ENCODE peak calls at places on chromosomes 3 and 15, in eight cellular contexts. B is astrocyte of the spinal cord, I is GM23248, U is uterus, G is PC-3, H is fibroblast of lung, S is HepG2, F is RWPE2. P is an unnamed sample.

GRCh38 chr3:73148653-73149052 is 87.2 kb downstream of the EBLN2 start:
- DNase-seq in U (no peak), I (peak), F (no peak), B (no peak), G (no peak), H (no peak), S (peak), P (no peak)

GRCh38 chr15:25022233-25022632 is 67.4 kb downstream of the SNRPN start:
- DNase-seq in U (no peak), I (peak), G (peak), F (no peak), S (no peak), H (peak), B (peak), P (peak)

GRCh38 chr3:169541528-169541927 is 122.0 kb downstream of the MECOM start:
- DNase-seq in I (no peak), U (no peak), S (no peak), H (no peak), G (no peak), F (no peak), B (no peak), P (no peak)

GRCh38 chr3:117553461-117553860 is 843.9 kb downstream of the TUSC7 start:
- DNase-seq in G (peak), H (peak), I (peak), S (no peak), U (no peak), B (peak), F (no peak), P (peak)

GRCh38 chr3:41630708-41631107 is 331.2 kb downstream of the ULK4 start:
- DNase-seq in G (no peak), H (no peak), I (no peak), B (no peak), U (no peak), S (peak), F (no peak), P (no peak)

GRCh38 chr3:184740509-184741258 is 28.8 kb upstream of the MAGEF1 start:
- DNase-seq in G (peak), U (peak), I (peak), S (no peak), H (peak), B (peak), F (peak), P (peak)

GRCh38 chr3:23710555-23710954 is 95.2 kb upstream of the UBE2E1 start:
- DNase-seq in I (no peak), U (peak), S (no peak), B (peak), H (peak), F (no peak), G (no peak), P (peak)

GRCh38 chr3:17023006-17023664 is 138.4 kb downstream of the PLCL2 start:
- DNase-seq in U (no peak), G (no peak), F (no peak), S (no peak), B (peak), I (no peak), H (no peak), P (peak)

GRCh38 chr3:100401674-100402036 is 316 bp downstream of the LNP1 start:
- DNase-seq in B (no peak), G (peak), F (no peak), I (peak), U (peak), S (no peak), H (peak), P (peak)

GRCh38 chr3:11154036-11154952 is at the start of gene HRH1:
- DNase-seq in G (peak), I (peak), F (no peak), H (no peak), U (peak), B (peak), S (no peak), P (no peak)

GRCh38 chr3:16214366-16214765 is 39.9 kb downstream of the GALNT15 start:
- DNase-seq in G (no peak), I (no peak), U (no peak), H (no peak), F (no peak), B (no peak), S (no peak), P (no peak)

GRCh38 chr15:27671794-27672438 is 427.2 kb downstream of the OCA2 start:
- DNase-seq in I (no peak), B (no peak), U (no peak), S (no peak), F (no peak), G (no peak), H (no peak), P (no peak)

GRCh38 chr3:194879126-194879887 is 193.6 kb downstream of the FAM43A start:
- DNase-seq in F (no peak), I (no peak), G (no peak), S (no peak), B (no peak), H (no peak), U (no peak), P (no peak)

GRCh38 chr15:85289677-85290365 is 90.6 kb upstream of the AKAP13 start:
- DNase-seq in H (peak), F (no peak), S (peak), B (peak), U (no peak), I (peak), G (peak), P (peak)

GRCh38 chr15:56052389-56053045 is 59.1 kb upstream of the NEDD4 start:
- DNase-seq in B (peak), S (peak), F (no peak), H (peak), I (peak), U (no peak), G (peak), P (peak)

GRCh38 chr15:96171271-96171739 is 159.2 kb upstream of the NR2F2 start:
- DNase-seq in U (no peak), B (peak), S (peak), F (no peak), I (no peak), H (no peak), G (no peak), P (peak)

GRCh38 chr3:25018909-25019308 is 409.2 kb upstream of the RARB start:
- DNase-seq in F (no peak), G (no peak), I (no peak), B (no peak), S (no peak), U (no peak), H (no peak), P (no peak)

GRCh38 chr15:100580414-100580813 is 21.6 kb downstream of the LINS1 start:
- DNase-seq in B (no peak), F (no peak), I (no peak), S (no peak), G (no peak), H (no peak), U (no peak), P (no peak)

GRCh38 chr15:69729167-69729748 is 276.6 kb downstream of the RPLP1 start:
- DNase-seq in F (no peak), G (peak), I (peak), H (peak), S (no peak), U (no peak), B (no peak), P (peak)

GRCh38 chr3:138187296-138188012 is at the start of gene ARMC8:
- DNase-seq in G (peak), S (peak), U (peak), H (peak), I (peak), F (peak), B (peak), P (no peak)

GRCh38 chr3:21621396-21621695 is 129.7 kb downstream of the ZNF385D start:
- DNase-seq in B (peak), I (peak), F (no peak), U (no peak), S (peak), G (peak), H (peak), P (peak)

GRCh38 chr15:61702224-61703120 is 357.8 kb downstream of the VPS13C start:
- DNase-seq in B (no peak), I (no peak), G (peak), S (no peak), U (no peak), F (no peak), H (peak), P (no peak)

GRCh38 chr15:60787737-60788513 is 309.0 kb upstream of the ICE2 start:
- DNase-seq in F (no peak), U (no peak), S (no peak), G (peak), H (no peak), I (peak), B (no peak), P (peak)

GRCh38 chr15:76209948-76210347 is 101.3 kb downstream of the ETFA start:
- DNase-seq in F (no peak), G (no peak), H (no peak), S (no peak), B (no peak), U (no peak), I (no peak), P (no peak)

GRCh38 chr3:53152316-53152715 is 8.7 kb upstream of the PRKCD start:
- DNase-seq in F (no peak), I (no peak), S (no peak), U (no peak), G (no peak), H (no peak), B (no peak), P (no peak)

GRCh38 chr3:172595648-172596393 is 72.6 kb upstream of the TNFSF10 start:
- DNase-seq in S (peak), G (peak), U (no peak), I (peak), H (peak), F (no peak), B (peak), P (peak)

GRCh38 chr3:153757839-153758238 is 363.4 kb upstream of the ARHGEF26 start:
- DNase-seq in H (no peak), U (no peak), S (no peak), F (no peak), B (no peak), G (no peak), I (peak), P (peak)

GRCh38 chr3:187679638-187680396 is 9.6 kb upstream of the SST start:
- DNase-seq in H (peak), F (no peak), I (peak), U (peak), B (peak), G (peak), S (peak), P (peak)

GRCh38 chr3:71087109-71088018 is 496.2 kb downstream of the FOXP1 start:
- DNase-seq in B (peak), H (peak), F (no peak), S (peak), U (no peak), I (no peak), G (peak), P (peak)

GRCh38 chr15:53910852-53911251 is 67.4 kb upstream of the UNC13C start:
- DNase-seq in H (no peak), G (no peak), F (no peak), I (no peak), S (no peak), U (no peak), B (no peak), P (no peak)

GRCh38 chr3:135089451-135089850 is 294.4 kb downstream of the EPHB1 start:
- DNase-seq in S (no peak), G (no peak), B (no peak), U (no peak), I (no peak), H (no peak), F (no peak), P (no peak)

GRCh38 chr15:60376677-60377095 is 21.1 kb downstream of the ANXA2 start:
- DNase-seq in H (no peak), U (no peak), F (no peak), S (no peak), G (no peak), B (no peak), I (peak), P (no peak)

GRCh38 chr15:28904541-28905303 is 18.9 kb downstream of the APBA2 start:
- DNase-seq in S (no peak), F (peak), H (no peak), U (no peak), G (no peak), B (no peak), I (no peak), P (no peak)

GRCh38 chr15:98286200-98286599 is 325.7 kb downstream of the ARRDC4 start:
- DNase-seq in U (no peak), H (no peak), S (no peak), B (no peak), F (no peak), G (no peak), I (no peak), P (no peak)

GRCh38 chr15:100667405-100668320 is 65.3 kb downstream of the ASB7 start:
- DNase-seq in I (peak), H (peak), U (peak), S (no peak), F (no peak), G (peak), B (no peak), P (no peak)

GRCh38 chr3:15010664-15011063 is 54.5 kb downstream of the MRPS25 start:
- DNase-seq in U (no peak), S (no peak), I (no peak), F (no peak), G (no peak), H (no peak), B (no peak), P (no peak)

GRCh38 chr15:60426870-60427528 is 29.2 kb upstream of the ANXA2 start:
- DNase-seq in F (no peak), B (peak), U (no peak), I (peak), S (no peak), H (peak), G (peak), P (peak)

DNA sequence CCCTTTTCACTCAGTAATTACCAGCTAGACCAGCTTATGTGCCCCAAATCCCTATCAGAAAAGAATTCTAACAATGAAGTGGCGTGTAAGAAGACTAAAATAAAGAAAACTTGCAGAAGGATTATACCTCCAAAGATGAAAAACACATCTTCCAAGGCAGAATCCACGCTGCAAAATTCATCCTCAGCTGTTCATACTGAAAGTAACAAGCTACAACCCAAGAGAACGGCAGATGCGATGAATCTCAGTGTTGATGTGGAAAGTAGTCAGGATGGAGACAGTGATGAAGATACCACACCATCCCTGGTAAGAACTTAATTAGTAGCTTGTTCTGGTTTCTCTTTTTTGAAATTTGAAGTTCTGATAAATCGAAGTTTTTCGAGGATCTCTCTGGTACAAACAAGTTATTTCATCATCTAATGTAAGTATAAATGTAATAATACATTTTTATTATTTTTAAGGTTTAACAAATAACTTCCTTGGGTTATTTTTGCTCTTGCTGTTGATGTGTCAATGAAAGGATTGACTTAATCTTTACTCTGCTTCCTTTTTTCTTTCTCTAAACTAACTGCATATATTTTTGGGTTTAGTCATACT is 1.4 kb downstream of the WDR76 start:
- DNase-seq in H (peak), B (no peak), F (no peak), I (peak), U (no peak), G (peak), S (no peak), P (peak)
- H3K4me3 ChIP-seq in H (peak), B (no peak), F (peak), I (peak), U (no peak), G (peak), S (no peak), P (peak)

DNA sequence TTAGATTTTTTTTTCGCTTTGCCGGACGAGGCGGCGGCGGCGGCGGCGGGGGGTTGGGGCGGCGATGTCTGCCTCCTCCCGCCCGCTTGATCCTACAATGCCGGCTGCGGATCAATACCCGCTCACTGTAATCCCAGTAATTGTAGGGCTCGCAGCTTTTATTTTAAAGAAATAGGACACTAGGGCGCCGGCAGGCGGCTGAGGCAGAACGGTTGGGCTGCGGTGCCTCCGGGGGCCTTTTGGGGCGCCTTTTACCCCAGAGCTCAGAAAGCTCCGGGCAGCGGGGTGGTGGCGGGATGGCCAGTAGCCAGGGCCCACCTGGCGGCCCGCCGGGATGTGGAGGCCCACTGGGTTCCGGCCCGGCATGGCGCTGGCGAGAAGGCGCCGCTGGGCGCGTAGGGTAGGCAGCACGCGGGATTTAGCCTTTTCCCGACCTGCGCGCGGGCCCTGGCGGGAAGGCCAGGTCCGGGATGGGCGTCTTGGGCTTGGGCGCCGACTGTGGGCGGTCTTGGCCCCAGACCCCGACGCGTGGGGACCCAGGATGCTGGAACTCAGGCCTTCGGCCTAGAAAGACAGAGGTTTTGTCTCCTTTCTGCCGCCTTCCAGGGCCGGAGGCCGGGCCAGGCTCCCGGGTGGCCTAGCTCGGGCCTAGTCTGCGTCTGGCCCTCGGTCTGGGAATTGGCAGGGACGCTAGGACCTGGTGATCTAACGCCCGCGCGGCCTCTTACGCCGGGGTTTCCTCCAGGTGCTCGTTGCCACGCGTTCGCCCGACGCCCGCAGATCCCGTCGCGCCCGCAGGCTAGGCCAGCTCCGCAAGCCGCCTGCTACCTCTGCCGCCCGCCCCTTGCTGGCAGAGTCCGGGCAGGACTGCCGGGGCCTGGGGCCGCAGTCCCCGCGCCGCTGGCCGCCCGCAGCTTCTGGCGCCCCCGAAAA is 15.5 kb upstream of the ONECUT1 start:
- DNase-seq in F (peak), B (no peak), S (no peak), U (no peak), H (no peak), G (no peak), I (peak), P (no peak)
- H3K4me3 ChIP-seq in F (no peak), B (no peak), S (no peak), U (peak), H (no peak), G (no peak), I (no peak), P (no peak)

GRCh38 chr3:101781166-101781565 is 2.2 kb downstream of the NXPE3 start:
- DNase-seq in F (no peak), I (peak), H (peak), B (no peak), S (no peak), G (no peak), U (no peak), P (no peak)
- H3K4me3 ChIP-seq in F (no peak), I (peak), H (peak), B (peak), S (no peak), G (peak), U (no peak), P (peak)

DNA sequence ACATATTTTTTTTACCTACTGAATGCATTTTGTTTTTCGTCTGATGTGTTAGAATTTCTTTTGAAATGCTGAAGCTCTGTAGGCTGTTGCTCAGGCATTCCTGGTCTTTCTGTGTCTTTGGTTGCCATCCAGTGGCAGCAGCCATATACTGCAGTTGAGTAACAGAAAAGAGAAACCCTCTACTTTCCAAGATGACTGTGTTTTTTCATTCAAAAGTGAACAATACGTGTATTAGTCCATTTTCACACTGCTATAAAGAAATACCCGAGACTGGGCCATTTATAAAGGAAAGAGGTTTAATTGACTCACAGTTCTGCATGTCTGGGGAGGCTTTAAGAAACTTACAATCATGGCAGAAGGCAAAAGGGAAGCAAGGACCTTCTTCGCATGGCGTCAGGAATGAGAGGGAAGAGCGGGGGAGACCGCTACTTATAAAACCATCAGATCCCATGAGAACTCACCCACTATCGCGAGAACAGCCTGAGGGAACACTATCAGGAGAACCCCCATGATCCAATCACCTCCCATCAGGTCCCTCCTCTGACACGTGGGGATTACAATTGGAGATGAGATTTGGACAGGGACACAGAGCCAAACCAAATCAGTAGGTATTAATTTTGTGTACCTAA is 4.7 kb upstream of the GOLGA8B start:
- DNase-seq in I (peak), B (peak), F (peak), U (peak), S (peak), H (peak), G (peak), P (peak)
- H3K4me3 ChIP-seq in I (peak), B (peak), F (peak), U (no peak), S (peak), H (peak), G (peak), P (peak)

DNA sequence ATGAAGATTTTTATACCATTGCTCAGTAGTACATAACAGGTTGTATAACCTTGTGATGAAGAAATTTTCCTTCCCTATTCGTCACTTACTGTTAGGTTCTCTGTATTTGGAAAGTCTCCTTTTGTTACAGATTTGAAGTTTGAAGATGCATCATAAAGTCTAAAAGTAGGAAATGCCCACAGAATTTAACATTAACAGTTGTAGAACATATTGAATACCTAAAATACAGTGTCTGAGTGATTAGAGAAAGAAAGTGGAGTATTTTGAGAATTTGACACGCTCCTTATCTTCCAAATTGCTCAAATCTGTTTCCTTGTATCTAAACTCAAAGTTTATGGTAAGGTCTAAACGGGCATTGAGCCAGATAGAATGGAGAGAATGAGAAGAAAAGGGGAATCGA is 111.3 kb downstream of the MBNL1 start:
- DNase-seq in I (no peak), B (no peak), S (no peak), G (no peak), U (no peak), H (no peak), F (no peak), P (no peak)
- H3K4me3 ChIP-seq in I (no peak), B (no peak), S (no peak), G (no peak), U (no peak), H (no peak), F (no peak), P (no peak)

DNA sequence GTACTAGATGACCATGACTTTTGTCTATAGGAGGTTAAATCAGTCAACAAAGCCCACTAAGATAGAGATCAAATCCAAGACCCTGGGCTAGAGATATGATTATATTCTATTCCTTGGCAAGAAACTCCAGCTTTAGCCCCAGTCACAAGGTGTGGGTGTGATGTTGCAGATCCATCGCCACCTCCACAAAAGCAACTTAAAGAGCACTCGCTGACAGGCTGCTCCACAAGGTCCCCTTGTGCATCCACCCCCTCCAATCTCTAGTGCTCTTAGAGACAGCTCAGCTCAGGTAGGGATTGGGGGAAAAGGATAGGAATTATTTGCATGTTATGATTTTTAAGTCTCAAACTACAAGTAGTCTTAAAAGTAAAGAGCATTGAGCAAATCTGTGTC is 177.4 kb downstream of the STAC start:
- DNase-seq in F (no peak), B (no peak), I (no peak), S (no peak), G (no peak), U (no peak), H (no peak), P (no peak)
- H3K4me3 ChIP-seq in F (no peak), B (no peak), I (no peak), S (no peak), G (no peak), U (no peak), H (no peak), P (no peak)

GRCh38 chr3:121592856-121593702 is at the start of gene FBXO40:
- DNase-seq in U (no peak), H (peak), F (no peak), B (no peak), S (no peak), G (no peak), I (no peak), P (peak)
- H3K4me3 ChIP-seq in U (no peak), H (no peak), F (no peak), B (no peak), S (no peak), G (no peak), I (no peak), P (no peak)